ENCODE peak calls at places on chromosomes 7 and 10, in seven cellular contexts. Z is neuronal stem cell, V is mesendoderm, J is IMR-90, X is H9, Q is H1, W is trophoblast cell. T is an unnamed sample.

GRCh38 chr7:100914879-100915442 is 19.3 kb upstream of the ACHE start:
- DNase-seq in X (no peak), J (no peak), W (no peak), Q (no peak), Z (no peak), V (no peak), T (no peak)

GRCh38 chr10:116800356-116800929 is 48.9 kb upstream of the ENO4 start:
- DNase-seq in Q (no peak), Z (no peak), X (no peak), J (no peak), W (no peak), V (peak; percentile 27), T (no peak)

GRCh38 chr10:129971381-129972144 is 7.5 kb upstream of the EBF3 start:
- DNase-seq in Z (peak; percentile 71), Q (peak; percentile 76), W (peak; percentile 20), V (peak; percentile 72), J (peak; percentile 22), X (peak; percentile 64), T (peak; percentile 53)

GRCh38 chr7:46764100-46764941 is 817.6 kb downstream of the TNS3 start:
- DNase-seq in V (no peak), J (peak; percentile 97), X (no peak), Q (no peak), Z (no peak), W (no peak), T (peak; percentile 95)

GRCh38 chr10:91708174-91708861 is 75.4 kb upstream of the PPP1R3C start:
- DNase-seq in W (no peak), Q (no peak), Z (no peak), J (no peak), V (no peak), X (no peak), T (no peak)

GRCh38 chr7:6306471-6306870 is 34.0 kb upstream of the CYTH3 start:
- DNase-seq in Z (no peak), Q (no peak), X (no peak), V (no peak), J (peak; percentile 74), W (peak; percentile 90), T (peak; percentile 43)

GRCh38 chr7:98398567-98399372 is 2.1 kb downstream of the BAIAP2L1 start:
- DNase-seq in J (no peak), X (no peak), V (peak; percentile 23), Q (no peak), Z (no peak), W (no peak), T (peak; percentile 54)

GRCh38 chr7:74222851-74223710 is 13.3 kb downstream of the LAT2 start:
- DNase-seq in Q (no peak), W (no peak), X (no peak), V (no peak), Z (no peak), J (no peak), T (no peak)

GRCh38 chr7:101542527-101543241 is 86.4 kb downstream of the MYL10 start:
- DNase-seq in Z (peak; percentile 81), Q (peak; percentile 99), J (peak; percentile 29), V (peak; percentile 82), W (peak; percentile 69), X (peak; percentile 87), T (peak; percentile 44)

GRCh38 chr10:31018977-31019376 is 12.7 kb downstream of the ZNF438 start:
- DNase-seq in J (no peak), W (no peak), X (no peak), Q (no peak), V (no peak), Z (no peak), T (no peak)
- H3K4me1 ChIP-seq in J (no peaks in the 10 kb centered on the region), W (no peaks in the 10 kb centered on the region), X (peaks cover 3% of the 10 kb centered on the region), Q (peaks cover 3% of the 10 kb centered on the region), V (no peaks in the 10 kb centered on the region), Z (no peaks in the 10 kb centered on the region), T (no peaks in the 10 kb centered on the region)

DNA sequence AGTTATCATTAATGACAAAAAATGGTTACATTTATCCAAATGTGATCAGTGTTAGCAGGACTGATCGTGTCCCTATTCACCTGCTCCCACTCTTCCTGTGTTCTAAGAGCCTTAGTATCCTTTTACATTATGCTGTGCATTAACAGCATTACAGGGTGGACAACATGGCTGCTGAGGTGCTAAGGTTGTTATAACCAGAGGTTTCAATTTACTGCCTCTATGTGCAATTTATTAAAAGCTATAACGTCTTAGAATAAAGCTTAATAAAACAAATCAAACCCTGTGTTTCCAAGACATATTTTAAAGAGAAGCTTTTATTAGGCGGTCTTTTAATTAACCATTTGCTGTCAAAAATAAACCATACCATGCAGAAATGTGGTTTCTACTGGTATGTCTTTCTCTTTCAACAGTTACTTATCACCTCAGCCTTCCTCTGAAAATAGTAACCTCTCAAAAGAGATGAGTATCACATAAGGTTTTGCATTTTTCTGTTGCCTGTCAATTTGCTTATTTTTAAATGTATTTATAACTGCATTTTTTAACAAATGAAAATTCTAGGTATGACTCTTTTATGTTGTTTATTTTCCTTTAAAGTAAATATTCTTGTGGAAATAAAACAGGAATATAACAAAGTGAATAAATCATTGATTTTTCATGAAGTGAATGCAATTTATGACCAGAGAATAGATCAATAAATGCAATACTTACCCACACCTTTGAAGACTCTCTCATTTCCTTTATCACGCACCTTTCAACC is 849.8 kb upstream of the SORCS1 start:
- DNase-seq in V (no peak), W (no peak), Z (no peak), X (no peak), Q (no peak), J (no peak), T (no peak)
- H2AK5ac ChIP-seq in V (no peak overlapping the region), W (no peak overlapping the region), Z (no peak overlapping the region), X (no peak overlapping the region), Q (no peak overlapping the region), J (no peak overlapping the region), T (no peak overlapping the region)

DNA sequence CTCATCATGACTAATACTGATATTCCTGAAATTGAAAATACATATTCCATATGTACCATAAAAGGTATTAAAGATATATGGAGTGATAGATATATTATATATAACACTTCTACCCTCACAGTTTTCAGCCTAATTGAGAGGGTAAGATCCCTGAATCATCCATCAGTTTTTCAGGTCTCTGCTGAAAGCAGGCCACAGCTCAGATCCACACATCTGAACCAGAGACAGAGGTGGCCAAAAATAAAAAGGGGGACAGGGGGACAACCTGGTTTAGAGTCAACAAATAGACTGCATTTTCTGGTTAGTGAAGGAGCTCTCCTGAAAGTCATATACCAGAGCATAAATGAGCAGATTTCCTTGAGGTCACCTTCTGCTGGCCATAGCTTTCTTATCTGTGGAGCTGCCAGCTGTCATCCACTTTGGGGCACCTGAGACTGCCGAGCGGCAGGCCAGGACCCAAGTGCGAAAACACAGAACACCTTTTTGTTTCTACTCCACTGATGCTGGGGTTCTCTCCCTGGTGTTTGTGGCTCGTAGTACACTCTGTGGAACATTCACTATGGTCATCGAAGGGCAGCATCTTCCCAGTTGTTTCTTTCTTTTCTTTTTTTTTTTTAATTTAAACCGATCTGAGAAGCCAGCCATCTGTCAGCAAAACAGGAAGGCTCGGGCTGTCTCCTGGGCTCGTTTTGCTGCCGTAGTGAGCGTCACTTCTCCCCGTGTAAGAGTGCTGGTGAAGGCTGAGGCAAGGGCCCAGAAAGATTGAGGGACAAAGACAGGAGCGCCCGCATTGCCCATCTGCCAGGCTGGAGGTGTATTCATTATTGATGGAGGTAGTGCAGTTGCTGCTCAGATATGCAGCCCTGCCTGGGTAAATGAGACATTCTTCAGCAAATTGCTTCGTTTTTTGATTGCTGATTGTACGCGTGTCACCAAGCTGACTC is 13.5 kb downstream of the IKZF1 start:
- DNase-seq in W (no peak), V (no peak), Z (no peak), Q (no peak), J (no peak), X (no peak), T (no peak)
- H3K4me1 ChIP-seq in W (no peaks in the 10 kb centered on the region), V (peaks cover 13% of the 10 kb centered on the region), Z (peaks cover 13% of the 10 kb centered on the region), Q (peaks cover 18% of the 10 kb centered on the region), J (no peaks in the 10 kb centered on the region), X (peaks cover 6% of the 10 kb centered on the region), T (no peaks in the 10 kb centered on the region)

GRCh38 chr7:117372073-117372472 is 49.2 kb upstream of the WNT2 start:
- DNase-seq in W (no peak), X (no peak), V (no peak), Z (no peak), J (no peak), Q (no peak), T (no peak)

GRCh38 chr7:117381357-117381756 is 45.9 kb downstream of the ASZ1 start:
- DNase-seq in V (no peak), J (no peak), X (no peak), Z (no peak), W (no peak), Q (no peak), T (no peak)

GRCh38 chr7:117375380-117375779 is 51.9 kb downstream of the ASZ1 start:
- DNase-seq in W (no peak), Z (no peak), X (no peak), J (peak; percentile 37), V (no peak), Q (no peak), T (no peak)
- H2AK5ac ChIP-seq in W (no peak overlapping the region), Z (no peak overlapping the region), X (no peak overlapping the region), J (no peak overlapping the region), V (no peak overlapping the region), Q (no peak overlapping the region), T (no peak overlapping the region)

GRCh38 chr10:119316002-119316358 is 108.6 kb downstream of the GRK5 start:
- DNase-seq in J (no peak), Q (no peak), V (no peak), Z (no peak), W (no peak), X (no peak), T (peak; percentile 37)
- H3K4me1 ChIP-seq in J (peaks cover 56% of the 10 kb centered on the region), Q (peaks cover 33% of the 10 kb centered on the region), V (peaks cover 17% of the 10 kb centered on the region), Z (peaks cover 60% of the 10 kb centered on the region), W (peaks cover 42% of the 10 kb centered on the region), X (peaks cover 7% of the 10 kb centered on the region), T (peaks cover 63% of the 10 kb centered on the region)

DNA sequence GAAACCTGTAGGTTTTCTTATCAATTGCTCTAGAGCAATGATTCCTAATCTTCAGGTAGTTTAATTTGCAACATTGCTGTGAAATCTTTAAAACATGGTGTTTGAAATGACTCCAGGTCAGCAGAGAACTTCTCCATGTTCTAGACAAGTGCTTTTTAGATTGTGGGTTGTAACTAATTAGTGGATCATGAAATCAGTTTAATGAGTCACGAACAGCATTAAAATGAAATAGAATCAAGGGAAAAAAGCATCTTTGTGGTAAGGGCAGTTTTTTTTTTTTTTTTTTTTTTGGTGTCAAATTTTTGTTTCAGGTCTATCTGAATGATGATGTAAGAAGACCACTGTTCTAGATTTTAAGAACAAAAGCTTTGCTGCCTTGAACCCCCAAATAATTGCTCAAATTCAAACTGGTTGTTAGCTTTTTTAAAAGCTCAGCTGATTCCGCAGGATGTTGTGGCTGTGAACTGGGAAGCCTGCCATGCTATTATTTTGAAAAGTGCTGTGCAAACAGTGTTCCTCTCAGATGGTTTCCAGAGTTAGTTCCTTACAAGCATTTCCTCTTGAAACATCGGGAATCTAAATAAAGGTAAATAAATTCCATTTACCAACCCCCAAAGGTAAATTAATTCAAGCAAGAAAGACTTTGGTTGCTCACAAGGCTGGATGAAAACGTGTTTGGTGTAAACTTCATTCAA is 13.1 kb upstream of the PDK4 start:
- DNase-seq in W (no peak), X (no peak), Z (no peak), Q (no peak), V (no peak), J (peak; percentile 29), T (peak; percentile 57)
- H2AK5ac ChIP-seq in W (no peak overlapping the region), X (no peak overlapping the region), Z (no peak overlapping the region), Q (no peak overlapping the region), V (no peak overlapping the region), J (peak overlapping the region; percentile 64), T (no peak overlapping the region)

GRCh38 chr7:106072715-106073091 is 39.4 kb downstream of the SYPL1 start:
- DNase-seq in X (no peak), W (no peak), Z (no peak), J (no peak), Q (no peak), V (no peak), T (no peak)
- H3K4me1 ChIP-seq in X (no peaks in the 10 kb centered on the region), W (peaks cover 11% of the 10 kb centered on the region), Z (no peaks in the 10 kb centered on the region), J (no peaks in the 10 kb centered on the region), Q (peaks cover 3% of the 10 kb centered on the region), V (peaks cover 16% of the 10 kb centered on the region), T (peaks cover 1% of the 10 kb centered on the region)